ENCODE peak calls at places on chromosomes 12 and 14, in six cellular contexts. One of them, this sample, is unnamed.

GRCh38 chr12:129193263-129193871 is 340.1 kb downstream of the GLT1D1 start:
- DNase-seq in lower leg skin: no peak
- DNase-seq in testis: peak
- DNase-seq in fibroblast of mammary gland: peak
- DNase-seq in psoas muscle: no peak
- DNase-seq in dorsolateral prefrontal cortex: no peak
- DNase-seq in this sample: no peak

GRCh38 chr12:121858662-121859572 is at the start of gene HPD:
- DNase-seq in psoas muscle: peak
- DNase-seq in lower leg skin: no peak
- DNase-seq in fibroblast of mammary gland: peak
- DNase-seq in testis: peak
- DNase-seq in dorsolateral prefrontal cortex: no peak
- DNase-seq in this sample: no peak

GRCh38 chr12:6182279-6182898 is 17.8 kb upstream of the CD9 start:
- DNase-seq in lower leg skin: peak
- DNase-seq in testis: peak
- DNase-seq in dorsolateral prefrontal cortex: peak
- DNase-seq in psoas muscle: peak
- DNase-seq in fibroblast of mammary gland: peak
- DNase-seq in this sample: no peak

GRCh38 chr12:21776242-21776641 is 1.7 kb upstream of the KCNJ8 start:
- DNase-seq in fibroblast of mammary gland: no peak
- DNase-seq in psoas muscle: no peak
- DNase-seq in lower leg skin: no peak
- DNase-seq in testis: no peak
- DNase-seq in dorsolateral prefrontal cortex: no peak
- DNase-seq in this sample: no peak

GRCh38 chr14:87351007-87351406 is 642.0 kb downstream of the GALC start:
- DNase-seq in fibroblast of mammary gland: no peak
- DNase-seq in psoas muscle: no peak
- DNase-seq in dorsolateral prefrontal cortex: no peak
- DNase-seq in lower leg skin: no peak
- DNase-seq in testis: no peak
- DNase-seq in this sample: no peak

GRCh38 chr12:101172316-101172715 is 37.7 kb downstream of the SLC5A8 start:
- DNase-seq in lower leg skin: no peak
- DNase-seq in psoas muscle: no peak
- DNase-seq in dorsolateral prefrontal cortex: no peak
- DNase-seq in fibroblast of mammary gland: peak
- DNase-seq in testis: peak
- DNase-seq in this sample: no peak

GRCh38 chr12:25434493-25434892 is 118.6 kb downstream of the LMNTD1 start:
- DNase-seq in lower leg skin: no peak
- DNase-seq in fibroblast of mammary gland: no peak
- DNase-seq in psoas muscle: no peak
- DNase-seq in testis: no peak
- DNase-seq in dorsolateral prefrontal cortex: no peak
- DNase-seq in this sample: no peak

GRCh38 chr12:70366581-70367267 is 634 bp downstream of the KCNMB4 start:
- DNase-seq in fibroblast of mammary gland: peak
- DNase-seq in testis: peak
- DNase-seq in lower leg skin: peak
- DNase-seq in psoas muscle: peak
- DNase-seq in dorsolateral prefrontal cortex: peak
- DNase-seq in this sample: peak

GRCh38 chr12:103013741-103014140 is 56.3 kb downstream of the ASCL1 start:
- DNase-seq in lower leg skin: no peak
- DNase-seq in psoas muscle: no peak
- DNase-seq in testis: no peak
- DNase-seq in fibroblast of mammary gland: no peak
- DNase-seq in dorsolateral prefrontal cortex: no peak
- DNase-seq in this sample: no peak

GRCh38 chr12:124520258-124520657 is 47.2 kb downstream of the NCOR2 start:
- DNase-seq in psoas muscle: peak
- DNase-seq in dorsolateral prefrontal cortex: no peak
- DNase-seq in fibroblast of mammary gland: peak
- DNase-seq in testis: no peak
- DNase-seq in lower leg skin: no peak
- DNase-seq in this sample: no peak

GRCh38 chr14:61553730-61554641 is 141.3 kb upstream of the HIF1A start:
- DNase-seq in dorsolateral prefrontal cortex: no peak
- DNase-seq in lower leg skin: peak
- DNase-seq in fibroblast of mammary gland: peak
- DNase-seq in psoas muscle: no peak
- DNase-seq in testis: no peak
- DNase-seq in this sample: no peak

GRCh38 chr12:54526800-54527630 is 22.4 kb upstream of the PDE1B start:
- DNase-seq in lower leg skin: no peak
- DNase-seq in psoas muscle: no peak
- DNase-seq in fibroblast of mammary gland: peak
- DNase-seq in testis: peak
- DNase-seq in dorsolateral prefrontal cortex: peak
- DNase-seq in this sample: no peak

GRCh38 chr12:41699658-41700057 is 445.0 kb downstream of the GXYLT1 start:
- DNase-seq in testis: no peak
- DNase-seq in lower leg skin: no peak
- DNase-seq in fibroblast of mammary gland: no peak
- DNase-seq in psoas muscle: no peak
- DNase-seq in dorsolateral prefrontal cortex: no peak
- DNase-seq in this sample: no peak

GRCh38 chr12:131511391-131511802 is 199.5 kb upstream of the SFSWAP start:
- DNase-seq in fibroblast of mammary gland: peak
- DNase-seq in testis: no peak
- DNase-seq in dorsolateral prefrontal cortex: peak
- DNase-seq in psoas muscle: no peak
- DNase-seq in lower leg skin: peak
- DNase-seq in this sample: peak

GRCh38 chr14:24741871-24742270 is 107.9 kb upstream of the GZMB start:
- DNase-seq in testis: no peak
- DNase-seq in fibroblast of mammary gland: peak
- DNase-seq in lower leg skin: no peak
- DNase-seq in dorsolateral prefrontal cortex: no peak
- DNase-seq in psoas muscle: no peak
- DNase-seq in this sample: no peak

GRCh38 chr12:130993759-130994670 is 40.3 kb downstream of the ADGRD1 start:
- DNase-seq in lower leg skin: no peak
- DNase-seq in dorsolateral prefrontal cortex: no peak
- DNase-seq in testis: peak
- DNase-seq in fibroblast of mammary gland: no peak
- DNase-seq in psoas muscle: no peak
- DNase-seq in this sample: no peak

GRCh38 chr14:96038558-96038919 is 623 bp upstream of the C14orf132 start:
- DNase-seq in fibroblast of mammary gland: peak
- DNase-seq in psoas muscle: no peak
- DNase-seq in lower leg skin: no peak
- DNase-seq in dorsolateral prefrontal cortex: no peak
- DNase-seq in testis: no peak
- DNase-seq in this sample: no peak

GRCh38 chr12:12927211-12928079 is 24.5 kb downstream of the GPRC5D start:
- DNase-seq in dorsolateral prefrontal cortex: no peak
- DNase-seq in testis: peak
- DNase-seq in lower leg skin: peak
- DNase-seq in psoas muscle: peak
- DNase-seq in fibroblast of mammary gland: peak
- DNase-seq in this sample: peak

GRCh38 chr12:102144221-102144620 is 24.2 kb downstream of the PARPBP start:
- DNase-seq in testis: no peak
- DNase-seq in dorsolateral prefrontal cortex: no peak
- DNase-seq in fibroblast of mammary gland: no peak
- DNase-seq in lower leg skin: no peak
- DNase-seq in psoas muscle: no peak
- DNase-seq in this sample: no peak

GRCh38 chr12:91357381-91357780 is 174.8 kb upstream of the DCN start:
- DNase-seq in dorsolateral prefrontal cortex: no peak
- DNase-seq in lower leg skin: no peak
- DNase-seq in testis: no peak
- DNase-seq in psoas muscle: no peak
- DNase-seq in fibroblast of mammary gland: no peak
- DNase-seq in this sample: no peak

GRCh38 chr14:84969501-84969900 is 560.4 kb upstream of the FLRT2 start:
- DNase-seq in lower leg skin: no peak
- DNase-seq in testis: no peak
- DNase-seq in psoas muscle: no peak
- DNase-seq in fibroblast of mammary gland: no peak
- DNase-seq in dorsolateral prefrontal cortex: no peak
- DNase-seq in this sample: no peak

GRCh38 chr12:52823761-52824450 is 10.0 kb upstream of the KRT4 start:
- DNase-seq in psoas muscle: no peak
- DNase-seq in testis: no peak
- DNase-seq in fibroblast of mammary gland: no peak
- DNase-seq in lower leg skin: no peak
- DNase-seq in dorsolateral prefrontal cortex: no peak
- DNase-seq in this sample: no peak

DNA sequence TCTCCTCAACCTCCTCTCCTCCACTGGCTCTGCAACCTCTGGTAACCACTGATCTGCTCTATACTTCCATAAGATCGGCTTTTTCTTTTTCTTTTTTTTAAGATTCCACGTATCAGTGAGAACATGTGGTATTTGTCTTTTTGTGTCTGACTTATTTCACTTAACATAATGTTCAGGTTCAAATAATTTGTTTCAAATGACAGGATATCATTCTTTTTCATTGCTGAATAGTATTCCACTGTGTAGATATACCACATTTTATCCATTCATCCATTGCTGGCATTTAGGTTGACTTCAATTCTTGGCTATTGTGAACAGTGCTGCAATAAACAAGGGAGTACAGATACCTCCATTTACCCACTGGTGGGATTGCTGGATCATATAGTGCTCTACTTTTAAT is 40.5 kb downstream of the NCKAP5L start:
- DNase-seq in dorsolateral prefrontal cortex: no peak
- DNase-seq in lower leg skin: no peak
- DNase-seq in testis: no peak
- DNase-seq in fibroblast of mammary gland: no peak
- DNase-seq in psoas muscle: no peak
- DNase-seq in this sample: no peak
- H3K4me3 ChIP-seq in dorsolateral prefrontal cortex: no peak
- H3K4me3 ChIP-seq in lower leg skin: no peak
- H3K4me3 ChIP-seq in testis: no peak
- H3K4me3 ChIP-seq in fibroblast of mammary gland: no peak
- H3K4me3 ChIP-seq in psoas muscle: no peak
- H3K4me3 ChIP-seq in this sample: no peak

GRCh38 chr12:88562846-88563582 is 17.3 kb downstream of the KITLG start:
- DNase-seq in testis: no peak
- DNase-seq in lower leg skin: no peak
- DNase-seq in dorsolateral prefrontal cortex: no peak
- DNase-seq in fibroblast of mammary gland: peak
- DNase-seq in psoas muscle: no peak
- DNase-seq in this sample: no peak
- H3K4me3 ChIP-seq in testis: no peak
- H3K4me3 ChIP-seq in lower leg skin: no peak
- H3K4me3 ChIP-seq in dorsolateral prefrontal cortex: no peak
- H3K4me3 ChIP-seq in fibroblast of mammary gland: no peak
- H3K4me3 ChIP-seq in psoas muscle: no peak
- H3K4me3 ChIP-seq in this sample: no peak

GRCh38 chr12:27552886-27553560 is 29.0 kb downstream of the PPFIBP1 start:
- DNase-seq in fibroblast of mammary gland: no peak
- DNase-seq in lower leg skin: no peak
- DNase-seq in testis: peak
- DNase-seq in dorsolateral prefrontal cortex: peak
- DNase-seq in psoas muscle: no peak
- DNase-seq in this sample: no peak

GRCh38 chr12:27550653-27550975 is 26.6 kb downstream of the PPFIBP1 start:
- DNase-seq in testis: no peak
- DNase-seq in lower leg skin: no peak
- DNase-seq in fibroblast of mammary gland: no peak
- DNase-seq in dorsolateral prefrontal cortex: no peak
- DNase-seq in psoas muscle: no peak
- DNase-seq in this sample: no peak

GRCh38 chr12:27552235-27552634 is 28.2 kb downstream of the PPFIBP1 start:
- DNase-seq in testis: no peak
- DNase-seq in lower leg skin: no peak
- DNase-seq in psoas muscle: no peak
- DNase-seq in fibroblast of mammary gland: no peak
- DNase-seq in dorsolateral prefrontal cortex: no peak
- DNase-seq in this sample: no peak

GRCh38 chr12:27549801-27550652 is 26.0 kb downstream of the PPFIBP1 start:
- DNase-seq in fibroblast of mammary gland: peak
- DNase-seq in psoas muscle: peak
- DNase-seq in lower leg skin: peak
- DNase-seq in dorsolateral prefrontal cortex: no peak
- DNase-seq in testis: peak
- DNase-seq in this sample: no peak

GRCh38 chr12:27551172-27551840 is 27.3 kb downstream of the PPFIBP1 start:
- DNase-seq in psoas muscle: no peak
- DNase-seq in dorsolateral prefrontal cortex: no peak
- DNase-seq in testis: no peak
- DNase-seq in lower leg skin: no peak
- DNase-seq in fibroblast of mammary gland: peak
- DNase-seq in this sample: no peak
- H3K4me3 ChIP-seq in psoas muscle: no peak
- H3K4me3 ChIP-seq in dorsolateral prefrontal cortex: no peak
- H3K4me3 ChIP-seq in testis: no peak
- H3K4me3 ChIP-seq in lower leg skin: no peak
- H3K4me3 ChIP-seq in fibroblast of mammary gland: no peak
- H3K4me3 ChIP-seq in this sample: no peak

GRCh38 chr12:14394317-14395058 is 29.0 kb downstream of the ATF7IP start:
- DNase-seq in psoas muscle: no peak
- DNase-seq in testis: no peak
- DNase-seq in dorsolateral prefrontal cortex: no peak
- DNase-seq in lower leg skin: no peak
- DNase-seq in fibroblast of mammary gland: peak
- DNase-seq in this sample: peak
- H3K4me3 ChIP-seq in psoas muscle: peak
- H3K4me3 ChIP-seq in testis: no peak
- H3K4me3 ChIP-seq in dorsolateral prefrontal cortex: peak
- H3K4me3 ChIP-seq in lower leg skin: no peak
- H3K4me3 ChIP-seq in fibroblast of mammary gland: no peak
- H3K4me3 ChIP-seq in this sample: no peak

GRCh38 chr12:26728205-26729050 is 104.6 kb downstream of the ITPR2 start:
- DNase-seq in fibroblast of mammary gland: no peak
- DNase-seq in lower leg skin: no peak
- DNase-seq in psoas muscle: no peak
- DNase-seq in dorsolateral prefrontal cortex: no peak
- DNase-seq in testis: no peak
- DNase-seq in this sample: no peak
- H3K4me3 ChIP-seq in fibroblast of mammary gland: no peak
- H3K4me3 ChIP-seq in lower leg skin: no peak
- H3K4me3 ChIP-seq in psoas muscle: no peak
- H3K4me3 ChIP-seq in dorsolateral prefrontal cortex: no peak
- H3K4me3 ChIP-seq in testis: no peak
- H3K4me3 ChIP-seq in this sample: no peak

GRCh38 chr12:27554003-27554402 is 30.0 kb downstream of the PPFIBP1 start:
- DNase-seq in testis: no peak
- DNase-seq in psoas muscle: no peak
- DNase-seq in lower leg skin: no peak
- DNase-seq in dorsolateral prefrontal cortex: no peak
- DNase-seq in fibroblast of mammary gland: no peak
- DNase-seq in this sample: no peak

GRCh38 chr12:27545666-27546065 is 21.7 kb downstream of the PPFIBP1 start:
- DNase-seq in lower leg skin: no peak
- DNase-seq in psoas muscle: no peak
- DNase-seq in dorsolateral prefrontal cortex: no peak
- DNase-seq in testis: no peak
- DNase-seq in fibroblast of mammary gland: no peak
- DNase-seq in this sample: no peak

GRCh38 chr12:27547592-27547991 is 23.6 kb downstream of the PPFIBP1 start:
- DNase-seq in testis: no peak
- DNase-seq in fibroblast of mammary gland: no peak
- DNase-seq in psoas muscle: no peak
- DNase-seq in lower leg skin: no peak
- DNase-seq in dorsolateral prefrontal cortex: no peak
- DNase-seq in this sample: no peak

GRCh38 chr12:27548301-27549199 is 24.5 kb downstream of the PPFIBP1 start:
- DNase-seq in dorsolateral prefrontal cortex: no peak
- DNase-seq in fibroblast of mammary gland: no peak
- DNase-seq in psoas muscle: no peak
- DNase-seq in testis: no peak
- DNase-seq in lower leg skin: no peak
- DNase-seq in this sample: no peak

GRCh38 chr12:27549231-27549800 is 25.3 kb downstream of the PPFIBP1 start:
- DNase-seq in dorsolateral prefrontal cortex: no peak
- DNase-seq in testis: no peak
- DNase-seq in psoas muscle: no peak
- DNase-seq in lower leg skin: no peak
- DNase-seq in fibroblast of mammary gland: peak
- DNase-seq in this sample: no peak
- H3K4me3 ChIP-seq in dorsolateral prefrontal cortex: no peak
- H3K4me3 ChIP-seq in testis: no peak
- H3K4me3 ChIP-seq in psoas muscle: peak
- H3K4me3 ChIP-seq in lower leg skin: no peak
- H3K4me3 ChIP-seq in fibroblast of mammary gland: peak
- H3K4me3 ChIP-seq in this sample: no peak